ENCODE peak calls at places on chromosomes 12 and 14, in four cellular contexts. E is NCI-H1105, H is Peyer's patch, I is SW480. W is an unnamed sample.
A peak's percentile ranks its signal among the peaks of the same experiment; 100 is the strongest.

GRCh38 chr14:72613975-72614319 is 280.0 kb downstream of the DPF3 start:
- DNase-seq in E (no peak), I (no peak), H (no peak), W (no peak)

GRCh38 chr14:104424406-104425072 is 155.0 kb upstream of the C14orf180 start:
- DNase-seq in H (no peak), E (peak; percentile 93), I (no peak), W (no peak)

GRCh38 chr12:104480826-104481457 is 24.2 kb downstream of the CHST11 start:
- DNase-seq in I (no peak), H (peak; percentile 36), E (no peak), W (peak; percentile 10)

GRCh38 chr12:22459872-22460490 is 84.4 kb downstream of the C2CD5 start:
- DNase-seq in H (no peak), I (peak; percentile 79), E (peak; percentile 56), W (peak; percentile 47)

GRCh38 chr14:68976160-68977067 is 2.7 kb downstream of the ACTN1 start:
- DNase-seq in E (no peak), H (no peak), I (no peak), W (peak; percentile 22)

GRCh38 chr14:24160499-24160849 is 591 bp upstream of the IRF9 start:
- DNase-seq in H (no peak), E (no peak), I (no peak), W (no peak)

GRCh38 chr14:75247286-75247922 is 31.2 kb upstream of the FOS start:
- DNase-seq in H (peak; percentile 72), I (no peak), E (no peak), W (no peak)

GRCh38 chr12:70603044-70603443 is 34.2 kb downstream of the PTPRB start:
- DNase-seq in E (no peak), H (no peak), I (no peak), W (no peak)

GRCh38 chr12:12008232-12008850 is 62.4 kb upstream of the BCL2L14 start:
- DNase-seq in I (no peak), E (no peak), H (no peak), W (no peak)

GRCh38 chr12:67457136-67457535 is 188.0 kb downstream of the CAND1 start:
- DNase-seq in E (no peak), I (no peak), H (no peak), W (no peak)

GRCh38 chr14:23441076-23441475 is 5.6 kb upstream of the MYH7 start:
- DNase-seq in E (no peak), I (no peak), H (no peak), W (no peak)

GRCh38 chr14:30960216-30960615 is 65.2 kb upstream of the AP4S1 start:
- DNase-seq in I (no peak), E (no peak), H (no peak), W (no peak)

GRCh38 chr12:130870442-130871285 is 1.2 kb upstream of the RAN start:
- DNase-seq in H (peak; percentile 71), I (peak; percentile 85), E (no peak), W (peak; percentile 98)

GRCh38 chr14:70714055-70714550 is 72.4 kb downstream of the TTC9 start:
- DNase-seq in I (peak; percentile 72), H (peak; percentile 62), E (peak; percentile 68), W (peak; percentile 39)

GRCh38 chr14:30525833-30526232 is 33.1 kb upstream of the G2E3 start:
- DNase-seq in H (no peak), E (no peak), I (no peak), W (peak; percentile 9)

GRCh38 chr12:131555197-131555820 is 155.6 kb upstream of the SFSWAP start:
- DNase-seq in E (no peak), I (no peak), H (no peak), W (no peak)

GRCh38 chr12:76901628-76902386 is 23.0 kb upstream of the CSRP2 start:
- DNase-seq in I (no peak), E (no peak), H (no peak), W (no peak)

GRCh38 chr14:61188936-61189808 is 92.0 kb downstream of the TMEM30B start:
- DNase-seq in E (no peak), H (no peak), I (no peak), W (no peak)

GRCh38 chr12:91985002-91985767 is 160.5 kb downstream of the BTG1 start:
- DNase-seq in H (no peak), E (no peak), I (peak; percentile 38), W (no peak)

GRCh38 chr14:57502581-57503254 is 9.1 kb upstream of the CCDC198 start:
- DNase-seq in E (no peak), I (no peak), H (no peak), W (no peak)

GRCh38 chr12:41189395-41190251 is 1.5 kb downstream of the PDZRN4 start:
- DNase-seq in I (no peak), H (no peak), E (no peak), W (no peak)

GRCh38 chr12:65333649-65334048 is 55.2 kb downstream of the MSRB3 start:
- DNase-seq in I (no peak), H (no peak), E (no peak), W (no peak)

GRCh38 chr14:23514009-23514962 is 37.3 kb downstream of the ZFHX2 start:
- DNase-seq in I (no peak), H (no peak), E (peak; percentile 87), W (no peak)

GRCh38 chr12:109739747-109740693 is 26.4 kb downstream of the FAM222A start:
- DNase-seq in H (no peak), I (no peak), E (no peak), W (no peak)

GRCh38 chr12:86724716-86725115 is 468.5 kb upstream of the MGAT4C start:
- DNase-seq in E (no peak), H (no peak), I (no peak), W (peak; percentile 34)

GRCh38 chr14:61608245-61609142 is 86.8 kb upstream of the HIF1A start:
- DNase-seq in E (peak; percentile 97), I (no peak), H (no peak), W (no peak)

GRCh38 chr12:75488553-75488952 is 8.0 kb downstream of the GLIPR1 start:
- DNase-seq in H (peak; percentile 28), I (peak; percentile 14), E (no peak), W (peak; percentile 23)

GRCh38 chr14:73524493-73524892 is 12.4 kb upstream of the ACOT1 start:
- DNase-seq in H (no peak), E (no peak), I (no peak), W (no peak)

GRCh38 chr12:99959549-99960170 is 25.1 kb downstream of the ANKS1B start:
- DNase-seq in H (no peak), I (no peak), E (peak; percentile 23), W (peak; percentile 26)

GRCh38 chr14:79825046-79825521 is 386.2 kb downstream of the DIO2 start:
- DNase-seq in H (no peak), E (no peak), I (no peak), W (peak; percentile 6)

GRCh38 chr14:35215110-35215872 is 76.9 kb upstream of the PSMA6 start:
- DNase-seq in H (no peak), I (no peak), E (no peak), W (peak; percentile 62)

GRCh38 chr12:84136862-84137367 is 775.7 kb downstream of the SLC6A15 start:
- DNase-seq in E (no peak), I (no peak), H (no peak), W (no peak)

GRCh38 chr12:48045965-48046364 is 41.7 kb upstream of the COL2A1 start:
- DNase-seq in H (no peak), I (no peak), E (no peak), W (no peak)

GRCh38 chr12:11202811-11203210 is 16.1 kb upstream of the TAS2R42 start:
- DNase-seq in I (no peak), E (no peak), H (no peak), W (no peak)

GRCh38 chr12:53486730-53487487 is 12.3 kb downstream of the MAP3K12 start:
- DNase-seq in H (no peak), E (no peak), I (no peak), W (no peak)

GRCh38 chr12:53182836-53183235 is 2.1 kb upstream of the CSAD start:
- DNase-seq in I (no peak), H (no peak), E (no peak), W (no peak)

GRCh38 chr12:84355561-84355960 is 557.0 kb downstream of the SLC6A15 start:
- DNase-seq in E (no peak), H (no peak), I (no peak), W (no peak)